ENCODE peak calls at places on chromosomes 1 and 21, in five cellular contexts. M is Kasumi-1; G is PC-9; R is effector memory CD4-positive, alpha-beta T cell; K is stimulated activated CD8-positive, alpha-beta memory T cell treated with anti-CD3 and anti-CD28 coated beads, Interleukin-2, amount 100 ng/mL, for 1 hour. S is an unnamed sample.

GRCh38 chr1:226827458-226827857 is 43.0 kb upstream of the PSEN2 start:
- DNase-seq in M (peak), G (no peak), R (no peak), K (no peak), S (no peak)

GRCh38 chr1:199243423-199244061 is 604.7 kb downstream of the PTPRC start:
- DNase-seq in M (peak), G (no peak), R (peak), K (peak), S (peak)

GRCh38 chr1:119001181-119002018 is 13.3 kb upstream of the TBX15 start:
- DNase-seq in M (no peak), G (peak), R (no peak), K (no peak), S (no peak)

GRCh38 chr1:205440476-205441317 is 15.1 kb downstream of the BLACAT1 start:
- DNase-seq in M (peak), G (no peak), R (peak), K (peak), S (peak)

GRCh38 chr1:174968750-174969244 is 30.9 kb upstream of the CACYBP start:
- DNase-seq in M (peak), G (peak), R (no peak), K (no peak), S (no peak)

GRCh38 chr1:63971557-63971956 is 197.7 kb downstream of the ROR1 start:
- DNase-seq in M (no peak), G (no peak), R (no peak), K (no peak), S (no peak)

GRCh38 chr1:94113592-94114322 is 7.2 kb downstream of the ABCA4 start:
- DNase-seq in M (no peak), G (no peak), R (no peak), K (no peak), S (no peak)

GRCh38 chr1:234768171-234768568 is 158.2 kb upstream of the IRF2BP2 start:
- DNase-seq in M (no peak), G (no peak), R (peak), K (no peak), S (no peak)

GRCh38 chr21:45134677-45135076 is 60.3 kb downstream of the ADARB1 start:
- DNase-seq in M (no peak), G (no peak), R (no peak), K (no peak), S (no peak)

GRCh38 chr1:15153842-15154479 is 414 bp downstream of the TMEM51 start:
- DNase-seq in M (no peak), G (peak), R (no peak), K (no peak), S (no peak)

GRCh38 chr1:212293579-212293978 is 8.4 kb downstream of the PPP2R5A start:
- DNase-seq in M (no peak), G (no peak), R (no peak), K (no peak), S (no peak)

GRCh38 chr1:179263121-179263520 is 30.5 kb upstream of the SOAT1 start:
- DNase-seq in M (no peak), G (no peak), R (no peak), K (no peak), S (no peak)

GRCh38 chr1:26602378-26602959 is 72.9 kb downstream of the RPS6KA1 start:
- DNase-seq in M (peak), G (peak), R (peak), K (no peak), S (peak)

GRCh38 chr1:84834419-84835064 is 58.5 kb downstream of the LPAR3 start:
- DNase-seq in M (no peak), G (peak), R (no peak), K (no peak), S (no peak)

GRCh38 chr1:47317841-47318240 is 3.9 kb upstream of the STIL start:
- DNase-seq in M (no peak), G (peak), R (no peak), K (no peak), S (no peak)

GRCh38 chr21:35401476-35401875 is 352.4 kb upstream of the RUNX1 start:
- DNase-seq in M (no peak), G (no peak), R (no peak), K (no peak), S (no peak)

GRCh38 chr1:26225033-26225831 is 8.8 kb upstream of the CEP85 start:
- DNase-seq in M (no peak), G (no peak), R (peak), K (no peak), S (no peak)

GRCh38 chr1:156767879-156768608 is 709 bp downstream of the PRCC start:
- DNase-seq in M (no peak), G (no peak), R (peak), K (no peak), S (no peak)

GRCh38 chr1:245301162-245301580 is 146.4 kb downstream of the KIF26B start:
- DNase-seq in M (no peak), G (no peak), R (no peak), K (no peak), S (no peak)

GRCh38 chr1:12477936-12478611 is 139.9 kb downstream of the DHRS3 start:
- DNase-seq in M (peak), G (peak), R (no peak), K (no peak), S (peak)

GRCh38 chr1:204480515-204480914 is 14.1 kb downstream of the PIK3C2B start:
- DNase-seq in M (no peak), G (no peak), R (no peak), K (no peak), S (no peak)

GRCh38 chr1:42931108-42931539 is 27.5 kb downstream of the SLC2A1 start:
- DNase-seq in M (peak), G (no peak), R (peak), K (no peak), S (no peak)

GRCh38 chr1:197066719-197067456 is at the start of gene F13B:
- DNase-seq in M (no peak), G (no peak), R (no peak), K (no peak), S (no peak)